ENCODE peak calls at places on chromosomes 1 and 21, in five cellular contexts. K is AG08395; T is T-helper 2 cell; F is nucleus accumbens; A is activated CD4-positive, CD25-positive, alpha-beta regulatory T cell treated with anti-CD3 and anti-CD28 coated beads, Interleukin-2, amount 50 U/mL, for 72 hours. I is an unnamed sample.

GRCh38 chr1:225119307-225119706 is 189.8 kb downstream of the DNAH14 start:
- DNase-seq in K (no peak), T (no peak), F (no peak), A (no peak), I (no peak)

GRCh38 chr1:238029126-238029525 is 138.4 kb upstream of the ZP4 start:
- DNase-seq in F (no peak), K (no peak), T (no peak), A (no peak), I (no peak)

GRCh38 chr1:54006508-54006907 is 11.5 kb downstream of the LDLRAD1 start:
- DNase-seq in F (no peak), K (peak), A (no peak), T (no peak), I (no peak)

GRCh38 chr1:163959622-163960021 is 599.4 kb upstream of the PBX1 start:
- DNase-seq in K (no peak), A (no peak), F (no peak), T (no peak), I (no peak)

GRCh38 chr1:224759135-224759534 is 143.0 kb downstream of the CNIH3 start:
- DNase-seq in K (no peak), T (no peak), F (no peak), A (no peak), I (no peak)

GRCh38 chr1:93722081-93723031 is 40.7 kb upstream of the BCAR3 start:
- DNase-seq in A (no peak), F (no peak), K (no peak), T (no peak), I (no peak)

GRCh38 chr1:162215902-162216301 is 146.4 kb downstream of the NOS1AP start:
- DNase-seq in A (no peak), T (no peak), K (no peak), F (no peak), I (no peak)

GRCh38 chr21:38989745-38990423 is 184.2 kb downstream of the ETS2 start:
- DNase-seq in K (peak), F (no peak), T (no peak), A (no peak), I (no peak)

GRCh38 chr21:31509108-31510017 is 150.1 kb upstream of the SOD1 start:
- DNase-seq in T (peak), F (no peak), K (no peak), A (peak), I (no peak)

I was measured in sciatic nerve.